ENCODE peak calls at places on chromosomes 13 and 19, in nine cellular contexts. Z is transverse colon, J is body of pancreas, P is psoas muscle, V is neural progenitor cell, R is stomach, W is BE2C, E is fibroblast of lung, L is upper lobe of right lung. C is an unnamed sample.

GRCh38 chr19:4304509-4305252 is at the start of gene FSD1:
- DNase-seq in J (no peak), W (peak; percentile 92), Z (no peak), L (no peak), P (no peak), V (peak; percentile 92), R (no peak), E (peak; percentile 37), C (no peak)

GRCh38 chr13:29573190-29573589 is 22.3 kb downstream of the SLC7A1 start:
- DNase-seq in J (peak; percentile 60), P (no peak), R (peak; percentile 53), L (no peak), V (no peak), Z (peak; percentile 78), W (no peak), E (peak; percentile 49), C (no peak)

GRCh38 chr13:27455331-27455855 is 5.0 kb upstream of the MTIF3 start:
- DNase-seq in L (no peak), E (no peak), V (no peak), W (no peak), R (no peak), J (no peak), P (no peak), Z (no peak), C (no peak)

GRCh38 chr19:5804516-5805464 is at the start of gene NRTN:
- DNase-seq in J (peak; percentile 70), P (no peak), W (peak; percentile 79), Z (peak; percentile 67), L (peak; percentile 74), V (peak; percentile 84), R (peak; percentile 69), E (no peak), C (no peak)

GRCh38 chr19:19335408-19336158 is 15.0 kb downstream of the MAU2 start:
- DNase-seq in J (no peak), Z (no peak), V (no peak), P (no peak), L (no peak), E (no peak), R (no peak), W (no peak), C (no peak)

GRCh38 chr13:46121597-46122163 is 16.8 kb upstream of the CPB2 start:
- DNase-seq in R (no peak), E (no peak), P (no peak), Z (no peak), L (no peak), W (no peak), V (no peak), J (no peak), C (no peak)

GRCh38 chr13:31755803-31756212 is 16.5 kb downstream of the RXFP2 start:
- DNase-seq in Z (no peak), P (no peak), V (no peak), W (no peak), E (peak; percentile 71), R (no peak), L (no peak), J (no peak), C (no peak)

GRCh38 chr19:24064175-24064574 is 22.8 kb upstream of the ZNF254 start:
- DNase-seq in P (no peak), Z (no peak), J (no peak), R (no peak), E (no peak), V (no peak), W (no peak), L (no peak), C (no peak)

GRCh38 chr13:32136716-32137115 is 105.1 kb downstream of the FRY start:
- DNase-seq in Z (no peak), R (no peak), J (no peak), L (no peak), W (no peak), E (no peak), V (no peak), P (no peak), C (no peak)

GRCh38 chr19:651114-651818 is 11.6 kb downstream of the FGF22 start:
- DNase-seq in R (no peak), Z (no peak), V (no peak), W (no peak), P (no peak), J (no peak), L (no peak), E (no peak), C (no peak)

GRCh38 chr19:53621885-53622710 is 9.7 kb upstream of the DPRX start:
- DNase-seq in L (no peak), Z (no peak), W (no peak), R (no peak), E (no peak), P (no peak), V (no peak), J (no peak), C (no peak)

GRCh38 chr19:31127132-31127967 is 221.9 kb downstream of the TSHZ3 start:
- DNase-seq in V (no peak), W (no peak), Z (peak; percentile 24), J (no peak), R (no peak), P (no peak), L (no peak), E (peak; percentile 98), C (no peak)

GRCh38 chr19:6667114-6667627 is 2.8 kb downstream of the TNFSF14 start:
- DNase-seq in Z (no peak), R (no peak), V (no peak), W (no peak), P (no peak), E (no peak), J (no peak), L (no peak), C (no peak)

GRCh38 chr13:59263531-59263930 is 900.2 kb downstream of the DIAPH3 start:
- DNase-seq in Z (no peak), E (no peak), J (no peak), L (no peak), V (no peak), R (no peak), P (no peak), W (no peak), C (no peak)

GRCh38 chr19:6312018-6312417 is 21.4 kb downstream of the ACER1 start:
- DNase-seq in P (no peak), Z (no peak), E (no peak), J (no peak), W (no peak), L (no peak), R (no peak), V (no peak), C (no peak)

GRCh38 chr19:33064117-33064777 is 441 bp downstream of the RHPN2 start:
- DNase-seq in W (peak; percentile 54), V (no peak), J (peak; percentile 50), R (peak; percentile 71), E (peak; percentile 7), L (peak; percentile 83), P (peak; percentile 19), Z (peak; percentile 64), C (no peak)

GRCh38 chr19:39339636-39340035 is 2.6 kb upstream of the SAMD4B start:
- DNase-seq in P (no peak), J (no peak), L (no peak), R (no peak), W (no peak), V (no peak), E (no peak), Z (no peak), C (no peak)

GRCh38 chr13:67231481-67231940 is 1.4 kb upstream of the PCDH9 start:
- DNase-seq in Z (no peak), L (no peak), E (peak; percentile 8), P (no peak), V (peak; percentile 43), W (no peak), J (no peak), R (no peak), C (no peak)

GRCh38 chr13:91284335-91284734 is 63.2 kb upstream of the MIR17HG start:
- DNase-seq in Z (no peak), J (no peak), V (no peak), W (no peak), L (no peak), R (no peak), E (no peak), P (no peak), C (no peak)

GRCh38 chr13:32969516-32969941 is 46.7 kb upstream of the KL start:
- DNase-seq in P (no peak), R (no peak), W (no peak), L (no peak), J (no peak), E (peak; percentile 45), V (no peak), Z (no peak), C (no peak)

GRCh38 chr13:105311094-105311493 is 1224.4 kb downstream of the EFNB2 start:
- DNase-seq in J (no peak), L (no peak), R (no peak), P (no peak), W (no peak), Z (no peak), E (no peak), V (no peak), C (no peak)

GRCh38 chr13:34011552-34012085 is 193.7 kb downstream of the RFC3 start:
- DNase-seq in L (no peak), W (no peak), P (no peak), E (no peak), Z (no peak), R (no peak), V (peak; percentile 12), J (no peak), C (no peak)

GRCh38 chr13:21579754-21580316 is 24.1 kb downstream of the MICU2 start:
- DNase-seq in L (no peak), J (no peak), W (no peak), R (no peak), P (no peak), Z (no peak), E (peak; percentile 11), V (no peak), C (peak; percentile 64)

GRCh38 chr19:2233601-2234280 is 2.4 kb downstream of the PLEKHJ1 start:
- DNase-seq in E (no peak), R (no peak), V (no peak), P (no peak), W (no peak), Z (no peak), L (no peak), J (no peak), C (no peak)
- TF ChIP-seq CTCF in E (no peak), R (no peak), V (no peak), P (no peak), W (no peak), Z (no peak), L (no peak), J (no peak), C (no peak)

GRCh38 chr19:47663911-47664771 is 49.1 kb upstream of the EHD2 start:
- DNase-seq in J (peak; percentile 48), R (peak; percentile 74), Z (peak; percentile 69), E (peak; percentile 99), P (peak; percentile 75), V (no peak), W (no peak), L (peak; percentile 76), C (no peak)
- H3K4me3 ChIP-seq in J (no peak overlapping the region), R (no peak overlapping the region), Z (no peak overlapping the region), E (peak overlapping the region; percentile 1), P (peak overlapping the region; percentile 45), V (no peak overlapping the region), W (no peak overlapping the region), L (no peak overlapping the region), C (no peak overlapping the region)

GRCh38 chr19:37160153-37160552 is 12.3 kb downstream of the ZNF585A start:
- DNase-seq in Z (no peak), P (no peak), J (no peak), W (no peak), L (no peak), E (no peak), V (no peak), R (no peak), C (no peak)
- TF ChIP-seq CTCF in Z (no peak), P (no peak), J (no peak), W (no peak), L (no peak), E (no peak), V (no peak), R (no peak), C (no peak)

GRCh38 chr19:8457209-8457608 is 12.4 kb downstream of the HNRNPM start:
- DNase-seq in R (no peak), E (no peak), W (no peak), P (no peak), Z (no peak), V (no peak), L (no peak), J (no peak), C (no peak)
- H3K4me3 ChIP-seq in R (no peak overlapping the region), E (no peak overlapping the region), W (no peak overlapping the region), P (peak overlapping the region; percentile 24), Z (no peak overlapping the region), V (no peak overlapping the region), L (no peak overlapping the region), J (no peak overlapping the region), C (no peak overlapping the region)

C was measured in GM12864.